ENCODE peak calls at places on chromosomes 13 and 19, in nine cellular contexts. R, W, Q, K, J, B, Z, G and E are unnamed samples.

GRCh38 chr13:100534911-100535310 is 53.7 kb downstream of the GGACT start:
- DNase-seq in K (no peak), R (no peak), Z (no peak), W (no peak), G (no peak), B (no peak), J (no peak), Q (peak; percentile 68), E (no peak)

GRCh38 chr13:99743079-99743478 is 228.5 kb downstream of the ZIC5 start:
- DNase-seq in B (no peak), Z (no peak), W (no peak), Q (no peak), K (no peak), R (no peak), J (no peak), G (no peak), E (no peak)

GRCh38 chr19:35828694-35829301 is 16.2 kb upstream of the PRODH2 start:
- DNase-seq in Q (peak; percentile 39), G (peak; percentile 27), B (peak; percentile 67), Z (peak; percentile 53), R (peak; percentile 13), W (no peak), K (peak; percentile 1), J (peak; percentile 82), E (no peak)

GRCh38 chr13:112688560-112689497 is 1.0 kb upstream of the ATP11A start:
- DNase-seq in Q (peak; percentile 56), Z (no peak), W (peak; percentile 12), G (no peak), J (peak; percentile 44), K (peak; percentile 50), B (no peak), R (peak; percentile 26), E (peak; percentile 38)

GRCh38 chr19:47444388-47444821 is 25.1 kb upstream of the MEIS3 start:
- DNase-seq in B (no peak), J (peak; percentile 64), G (no peak), W (no peak), Q (no peak), R (no peak), K (no peak), Z (no peak), E (no peak)

GRCh38 chr13:95307507-95307906 is 6.3 kb upstream of the ABCC4 start:
- DNase-seq in Q (no peak), Z (no peak), G (no peak), R (no peak), K (no peak), B (no peak), W (no peak), J (no peak), E (no peak)

GRCh38 chr19:10114651-10115391 is 3.3 kb downstream of the P2RY11 start:
- DNase-seq in G (no peak), B (no peak), R (no peak), J (no peak), Z (no peak), W (no peak), Q (no peak), K (no peak), E (no peak)

GRCh38 chr19:17950310-17951150 is 16.4 kb upstream of the KCNN1 start:
- DNase-seq in J (peak; percentile 52), W (peak; percentile 63), B (no peak), Q (no peak), R (no peak), G (no peak), K (no peak), Z (no peak), E (peak; percentile 41)

GRCh38 chr19:3451451-3451866 is 28.9 kb downstream of the SMIM24 start:
- DNase-seq in G (no peak), J (no peak), B (no peak), Z (no peak), Q (no peak), R (no peak), K (no peak), W (no peak), E (no peak)

GRCh38 chr19:2235396-2236284 is 489 bp downstream of the PLEKHJ1 start:
- DNase-seq in W (no peak), K (no peak), B (no peak), R (no peak), J (no peak), Q (peak; percentile 86), Z (no peak), G (no peak), E (no peak)

GRCh38 chr13:92436927-92437326 is 789.7 kb upstream of the GPC6 start:
- DNase-seq in G (no peak), B (no peak), R (no peak), Q (no peak), J (no peak), W (no peak), Z (no peak), K (no peak), E (no peak)

GRCh38 chr13:84816567-84817133 is 934.4 kb upstream of the SLITRK1 start:
- DNase-seq in J (no peak), R (no peak), B (no peak), Q (no peak), W (no peak), K (no peak), G (no peak), Z (no peak), E (no peak)

GRCh38 chr19:53132231-53132991 is at the start of gene ZNF415:
- DNase-seq in W (no peak), Z (peak; percentile 2), J (peak; percentile 88), G (peak; percentile 35), B (peak; percentile 69), R (peak; percentile 75), K (peak; percentile 51), Q (peak; percentile 91), E (peak; percentile 10)

GRCh38 chr19:3098515-3099346 is 4.6 kb downstream of the GNA11 start:
- DNase-seq in J (no peak), B (no peak), K (no peak), G (no peak), Z (peak; percentile 12), R (no peak), Q (peak; percentile 63), W (no peak), E (no peak)

GRCh38 chr13:98927954-98928927 is 49.6 kb downstream of the DOCK9 start:
- DNase-seq in Q (peak; percentile 12), Z (no peak), W (no peak), J (no peak), G (peak; percentile 12), R (no peak), B (no peak), K (no peak), E (no peak)

GRCh38 chr13:92842145-92842544 is 384.5 kb upstream of the GPC6 start:
- DNase-seq in Q (no peak), W (no peak), B (no peak), Z (peak; percentile 83), G (peak; percentile 49), K (no peak), J (no peak), R (no peak), E (no peak)

GRCh38 chr19:4754248-4754647 is 30.6 kb upstream of the DPP9 start:
- DNase-seq in Q (peak; percentile 17), W (no peak), G (peak; percentile 10), R (no peak), J (no peak), Z (no peak), B (no peak), K (no peak), E (no peak)

GRCh38 chr13:35814573-35814972 is 316.6 kb downstream of the DCLK1 start:
- DNase-seq in G (no peak), R (no peak), J (no peak), Q (no peak), Z (no peak), K (no peak), W (no peak), B (no peak), E (no peak)

GRCh38 chr13:59587030-59587429 is 576.7 kb downstream of the DIAPH3 start:
- DNase-seq in K (no peak), Z (no peak), B (no peak), J (no peak), R (no peak), Q (no peak), W (no peak), G (no peak), E (no peak)

GRCh38 chr19:45917421-45918091 is 3.0 kb upstream of the NANOS2 start:
- DNase-seq in J (no peak), Z (no peak), R (no peak), G (no peak), K (no peak), W (no peak), B (no peak), Q (no peak), E (no peak)

GRCh38 chr13:50589651-50590054 is 253.8 kb downstream of the DLEU7 start:
- DNase-seq in Z (peak; percentile 55), Q (no peak), B (no peak), J (no peak), K (no peak), R (no peak), G (peak; percentile 82), W (no peak), E (no peak)

GRCh38 chr13:26949701-26950345 is 189.2 kb upstream of the GPR12 start:
- DNase-seq in G (no peak), Z (no peak), R (no peak), W (no peak), B (no peak), K (no peak), Q (no peak), J (no peak), E (no peak)

GRCh38 chr19:46147791-46148288 is at the start of gene IGFL2:
- DNase-seq in W (no peak), R (no peak), B (no peak), J (no peak), Z (no peak), K (no peak), Q (no peak), G (no peak), E (no peak)